ENCODE peak calls at places on chromosomes 4 and X, in nine cellular contexts. R, T, I, U, V, G, Q, K and Y are unnamed samples.

GRCh38 chr4:142574306-142574705 is 271.8 kb downstream of the INPP4B start:
- DNase-seq in U (no peak), G (no peak), T (no peak), K (no peak), I (no peak), V (no peak), Q (no peak), R (no peak), Y (no peak)

GRCh38 chrX:152810403-152810802 is 20.2 kb downstream of the CETN2 start:
- DNase-seq in T (no peak), U (no peak), Q (no peak), K (peak), G (no peak), R (no peak), I (no peak), V (no peak), Y (no peak)

GRCh38 chr4:155187989-155188388 is 20.4 kb upstream of the NPY2R start:
- DNase-seq in T (no peak), I (no peak), R (no peak), K (no peak), V (no peak), U (no peak), Q (no peak), G (no peak), Y (no peak)

GRCh38 chr4:13248621-13249298 is 235.4 kb downstream of the RAB28 start:
- DNase-seq in T (peak), U (no peak), R (no peak), V (peak), G (no peak), I (peak), Q (no peak), K (no peak), Y (no peak)

GRCh38 chr4:181301735-181302380 is 941.3 kb upstream of the TENM3 start:
- DNase-seq in R (no peak), I (peak), K (peak), G (no peak), V (peak), Q (no peak), T (peak), U (no peak), Y (peak)

GRCh38 chr4:2303121-2303685 is 41.3 kb upstream of the MXD4 start:
- DNase-seq in V (no peak), I (no peak), R (no peak), U (no peak), T (no peak), K (no peak), Q (no peak), G (no peak), Y (no peak)

GRCh38 chrX:39022106-39022505 is 220.8 kb downstream of the MID1IP1 start:
- DNase-seq in G (no peak), T (no peak), R (no peak), U (no peak), I (no peak), K (no peak), Q (no peak), V (peak), Y (no peak)

GRCh38 chrX:13923289-13923688 is 106.4 kb upstream of the GPM6B start:
- DNase-seq in I (no peak), R (no peak), T (no peak), V (no peak), G (no peak), Q (no peak), U (no peak), K (no peak), Y (no peak)

GRCh38 chrX:136778914-136779313 is 1.8 kb downstream of the ARHGEF6 start:
- DNase-seq in V (no peak), K (no peak), R (no peak), T (no peak), I (no peak), U (no peak), Q (no peak), G (no peak), Y (no peak)

GRCh38 chr4:170091069-170091696 is 1.4 kb upstream of the AADAT start:
- DNase-seq in T (no peak), V (no peak), I (no peak), U (no peak), Q (no peak), G (no peak), K (peak), R (no peak), Y (no peak)

GRCh38 chr4:12580787-12581186 is 903.4 kb downstream of the RAB28 start:
- DNase-seq in G (no peak), R (no peak), U (no peak), T (no peak), K (no peak), Q (no peak), V (no peak), I (no peak), Y (no peak)

GRCh38 chrX:20151689-20152088 is 10.1 kb upstream of the EIF1AX start:
- DNase-seq in T (no peak), K (no peak), R (no peak), G (no peak), V (no peak), I (no peak), U (no peak), Q (no peak), Y (no peak)

GRCh38 chr4:890036-890695 is 42.0 kb downstream of the GAK start:
- DNase-seq in V (no peak), U (no peak), T (no peak), G (no peak), I (no peak), R (no peak), Q (no peak), K (no peak), Y (no peak)

GRCh38 chr4:139599076-139599475 is 43.1 kb upstream of the SETD7 start:
- DNase-seq in I (peak), V (no peak), T (no peak), G (no peak), R (no peak), U (no peak), K (no peak), Q (no peak), Y (no peak)

GRCh38 chr4:98648602-98649001 is 9.8 kb downstream of the TSPAN5 start:
- DNase-seq in R (no peak), V (peak), U (no peak), Q (no peak), T (peak), G (no peak), K (no peak), I (no peak), Y (no peak)

GRCh38 chr4:182897601-182898478 is 19.3 kb downstream of the DCTD start:
- DNase-seq in U (no peak), I (no peak), G (no peak), Q (no peak), V (no peak), K (no peak), T (no peak), R (no peak), Y (no peak)

GRCh38 chrX:10390187-10390586 is 230.2 kb downstream of the MID1 start:
- DNase-seq in K (no peak), Q (no peak), T (no peak), G (no peak), I (no peak), U (no peak), V (no peak), R (no peak), Y (no peak)

GRCh38 chr4:158458271-158458895 is 63.3 kb upstream of the RXFP1 start:
- DNase-seq in V (no peak), Q (no peak), G (no peak), K (no peak), R (no peak), T (no peak), I (no peak), U (no peak), Y (no peak)

GRCh38 chrX:16786791-16787735 is 797 bp downstream of the TXLNG start:
- DNase-seq in T (peak), U (no peak), I (peak), R (peak), G (no peak), K (peak), Q (peak), V (no peak), Y (no peak)

GRCh38 chr4:77430847-77431246 is 174.8 kb upstream of the CXCL13 start:
- DNase-seq in K (no peak), Q (no peak), I (no peak), T (no peak), R (no peak), U (no peak), G (no peak), V (no peak), Y (no peak)
- TF ChIP-seq CTCF in K (no peak), Q (no peak), I (peak), T (no peak), R (no peak), U (no peak), G (no peak), V (no peak), Y (no peak)

GRCh38 chr4:5018096-5018495 is 1.2 kb downstream of the CYTL1 start:
- DNase-seq in R (no peak), V (peak), T (peak), Q (no peak), U (no peak), K (no peak), G (no peak), I (peak), Y (no peak)
- TF ChIP-seq CTCF in R (peak), V (peak), T (no peak), Q (no peak), U (peak), K (no peak), G (no peak), I (peak), Y (no peak)

GRCh38 chr4:84965558-84966381 is 720 bp downstream of the WDFY3 start:
- DNase-seq in T (peak), G (no peak), V (peak), Q (peak), K (peak), U (no peak), I (peak), R (peak), Y (peak)

GRCh38 chr4:84964995-84965557 is 1.4 kb downstream of the WDFY3 start:
- DNase-seq in I (no peak), K (no peak), T (no peak), U (no peak), R (no peak), Q (no peak), G (no peak), V (no peak), Y (no peak)

GRCh38 chr4:84968936-84969335 is 2.4 kb upstream of the WDFY3 start:
- DNase-seq in V (no peak), R (no peak), Q (no peak), I (no peak), T (peak), K (no peak), G (no peak), U (no peak), Y (no peak)

GRCh38 chr4:84967292-84967651 is 782 bp upstream of the WDFY3 start:
- DNase-seq in R (no peak), U (no peak), K (no peak), I (no peak), T (peak), V (peak), G (no peak), Q (no peak), Y (no peak)

DNA sequence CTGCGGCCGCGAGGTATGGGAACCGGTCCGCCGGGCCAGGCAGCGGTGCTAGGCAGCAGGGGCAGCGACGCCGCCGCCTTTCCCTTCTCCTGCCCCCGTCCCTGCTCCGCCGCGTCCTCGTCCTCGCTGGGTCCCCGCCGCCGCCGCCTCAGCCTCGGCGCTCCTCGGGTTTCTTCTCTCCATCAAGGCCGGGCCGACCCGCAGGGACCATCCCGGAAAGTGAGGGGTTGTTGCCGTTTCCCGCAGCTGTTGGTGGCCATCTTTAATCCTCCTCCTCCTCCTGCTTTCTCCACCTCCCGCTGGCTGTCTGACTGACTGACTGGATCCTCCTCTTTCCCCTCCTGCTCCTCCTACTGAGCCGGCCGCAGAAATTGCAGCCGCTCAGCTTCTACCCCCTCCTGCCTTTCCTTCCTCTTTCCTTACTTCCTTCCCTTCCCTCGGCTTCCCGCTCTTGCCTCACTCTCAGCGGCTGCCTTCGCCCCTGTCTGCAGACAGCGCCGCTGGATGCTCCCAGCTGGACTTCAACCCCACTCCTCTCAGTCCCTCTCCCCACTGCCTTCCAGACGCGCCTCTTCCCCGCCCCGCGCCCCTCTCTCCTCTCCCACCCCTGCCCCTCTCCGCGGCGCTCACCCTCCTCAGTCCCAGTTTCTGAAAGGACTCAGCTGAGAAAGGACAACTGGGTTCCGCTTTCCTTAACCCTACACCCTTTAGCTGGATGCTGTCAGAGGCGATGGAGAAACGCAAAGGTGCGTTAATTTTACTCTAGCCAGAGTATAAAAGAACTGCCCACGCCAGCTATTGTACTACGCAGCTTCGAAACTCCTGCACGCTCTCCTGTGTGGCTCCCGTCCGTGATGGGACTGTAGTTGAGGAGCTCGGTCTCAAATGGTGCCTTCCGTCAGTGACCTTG is at the start of gene WDFY3:
- DNase-seq in Q (peak), G (no peak), V (peak), I (peak), U (peak), T (peak), K (peak), R (peak), Y (peak)
- TF ChIP-seq CTCF in Q (no peak), G (no peak), V (peak), I (no peak), U (no peak), T (no peak), K (no peak), R (no peak), Y (peak)

GRCh38 chr4:163665521-163666334 is 171.2 kb downstream of the TMA16 start:
- DNase-seq in U (no peak), I (no peak), R (no peak), G (no peak), Q (no peak), V (no peak), K (no peak), T (no peak), Y (no peak)
- TF ChIP-seq CTCF in U (no peak), I (peak), R (no peak), G (peak), Q (no peak), V (no peak), K (no peak), T (no peak), Y (no peak)

DNA sequence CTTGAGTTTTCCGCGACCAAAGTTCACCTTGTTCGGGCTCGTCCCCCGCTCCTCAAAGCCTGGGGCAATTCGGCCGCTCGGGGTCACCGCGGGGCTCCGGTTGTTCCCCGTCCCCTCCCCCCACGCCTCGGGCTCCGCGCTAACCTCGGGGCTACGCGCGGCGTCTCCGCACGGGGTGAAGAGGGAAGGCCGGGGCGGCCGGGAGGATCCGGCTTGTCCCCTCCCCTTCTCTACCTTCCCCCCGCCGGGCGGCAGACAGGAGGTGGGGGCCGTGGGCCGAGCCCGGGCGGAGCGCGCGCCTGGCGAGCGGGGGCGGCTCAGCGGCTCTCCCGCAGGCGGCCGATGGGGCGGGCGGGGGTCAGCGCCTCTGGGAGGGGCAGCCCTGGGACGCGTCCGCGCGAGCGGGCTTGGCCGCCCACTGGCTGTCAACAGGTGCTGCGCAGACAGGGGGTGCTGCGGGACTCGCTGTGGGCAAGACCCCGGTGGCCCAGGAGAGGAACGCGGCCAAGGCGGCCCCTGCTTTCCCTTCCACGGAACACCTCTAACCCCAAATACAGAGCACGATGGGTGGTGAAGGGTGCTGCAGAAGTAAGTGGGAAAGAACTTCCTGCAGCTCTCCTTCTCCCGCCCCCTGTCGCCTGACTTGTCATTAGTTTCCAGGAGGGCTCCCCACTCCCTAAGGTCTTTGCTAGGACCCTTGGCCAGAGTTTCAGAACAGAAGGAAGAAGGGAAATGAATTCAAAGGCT is at the start of gene PDGFC:
- DNase-seq in K (peak), U (no peak), V (peak), Q (peak), G (no peak), R (peak), T (peak), I (peak), Y (peak)
- TF ChIP-seq CTCF in K (no peak), U (peak), V (peak), Q (peak), G (no peak), R (peak), T (peak), I (peak), Y (no peak)

GRCh38 chrX:12349201-12349600 is 210.9 kb downstream of the FRMPD4 start:
- DNase-seq in I (no peak), R (no peak), G (no peak), V (no peak), U (no peak), K (peak), Q (no peak), T (no peak), Y (no peak)
- TF ChIP-seq CTCF in I (peak), R (peak), G (no peak), V (no peak), U (no peak), K (no peak), Q (no peak), T (no peak), Y (peak)

GRCh38 chrX:82218361-82218760 is 1016.5 kb downstream of the SH3BGRL start:
- DNase-seq in K (no peak), R (no peak), I (peak), G (no peak), V (no peak), U (no peak), Q (no peak), T (no peak), Y (no peak)
- TF ChIP-seq CTCF in K (peak), R (peak), I (peak), G (no peak), V (no peak), U (no peak), Q (peak), T (no peak), Y (peak)

DNA sequence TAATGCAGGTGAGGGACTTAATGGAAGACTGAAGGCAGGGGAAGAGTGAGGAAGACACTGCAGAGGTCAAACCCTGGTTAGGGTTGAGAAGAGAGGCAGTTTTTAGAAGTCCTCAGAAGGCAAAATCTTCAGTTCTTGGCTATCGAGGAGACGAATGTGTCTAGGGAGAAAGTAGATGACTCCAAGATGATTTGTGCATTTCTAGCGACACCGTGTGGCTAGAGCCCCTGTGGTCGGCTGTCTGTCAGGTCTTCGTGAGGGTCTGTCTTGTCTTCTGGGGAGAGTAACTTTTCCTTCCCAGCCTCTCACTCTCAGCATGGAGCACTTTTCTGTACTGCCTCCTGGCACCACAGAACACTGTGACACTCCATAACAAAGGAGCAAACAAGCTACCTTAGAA is 458.1 kb downstream of the STIM2 start:
- DNase-seq in Q (no peak), T (peak), I (peak), G (no peak), U (peak), R (no peak), V (peak), K (peak), Y (no peak)
- TF ChIP-seq CTCF in Q (no peak), T (peak), I (peak), G (no peak), U (peak), R (peak), V (peak), K (peak), Y (peak)